ENCODE peak calls at places on chromosomes 4 and X, in ten cellular contexts. A is posterior cingulate gyrus; N is posterior vena cava; H is lower lobe of right lung; C is NCI-H2081; R is astrocyte of the hippocampus; Q is GOT3; I is coronary artery; Y is Caki2; P is activated CD4-positive, alpha-beta T cell treated with anti-CD3 and anti-CD28 coated beads, Interleukin-2, amount 50 U/mL, for 24 hours. J is an unnamed sample.

GRCh38 chr4:89277412-89277811 is 30.2 kb downstream of the GPRIN3 start:
- DNase-seq in A (no peak), C (no peak), N (no peak), R (no peak), I (no peak), H (no peak), Q (no peak), P (no peak), Y (no peak), J (no peak)

GRCh38 chr4:65918217-65918616 is 247.9 kb upstream of the EPHA5 start:
- DNase-seq in Y (no peak), H (no peak), N (no peak), P (no peak), A (no peak), C (peak), R (peak), I (no peak), Q (no peak), J (no peak)

GRCh38 chrX:20461576-20461975 is 194.9 kb upstream of the RPS6KA3 start:
- DNase-seq in R (peak), N (no peak), H (no peak), C (no peak), Y (peak), I (no peak), P (no peak), A (no peak), Q (no peak), J (no peak)

GRCh38 chrX:110395877-110396276 is 37.2 kb downstream of the RTL9 start:
- DNase-seq in R (no peak), Q (no peak), P (no peak), N (no peak), I (no peak), C (no peak), Y (no peak), H (no peak), A (no peak), J (no peak)

GRCh38 chr4:14844059-14844458 is 158.2 kb upstream of the CPEB2 start:
- DNase-seq in Y (no peak), P (no peak), I (no peak), Q (no peak), A (no peak), H (no peak), N (no peak), R (no peak), C (no peak), J (no peak)

GRCh38 chr4:38128478-38129451 is 168.6 kb downstream of the PTTG2 start:
- DNase-seq in P (peak), Y (no peak), R (no peak), A (no peak), I (no peak), Q (no peak), N (peak), H (no peak), C (no peak), J (peak)

GRCh38 chrX:9171841-9172240 is 137.9 kb upstream of the FAM9B start:
- DNase-seq in P (no peak), H (no peak), R (peak), A (no peak), Y (peak), I (no peak), N (no peak), C (no peak), Q (no peak), J (no peak)

GRCh38 chr4:151133311-151133710 is 33.9 kb downstream of the RPS3A start:
- DNase-seq in C (no peak), H (no peak), Q (no peak), R (no peak), N (no peak), Y (no peak), P (no peak), A (no peak), I (no peak), J (no peak)

GRCh38 chr4:53113433-53114215 is 251.5 kb downstream of the RASL11B start:
- DNase-seq in N (no peak), C (no peak), A (no peak), Q (no peak), H (no peak), R (no peak), Y (no peak), P (no peak), I (no peak), J (no peak)

GRCh38 chr4:95095352-95095974 is 337.7 kb downstream of the BMPR1B start:
- DNase-seq in I (no peak), A (no peak), N (no peak), Y (peak), Q (no peak), H (no peak), C (peak), R (peak), P (no peak), J (no peak)

GRCh38 chr4:169275180-169275579 is 4.4 kb upstream of the SH3RF1 start:
- DNase-seq in Q (no peak), A (no peak), I (no peak), C (no peak), H (no peak), P (no peak), R (no peak), Y (no peak), N (no peak), J (no peak)

GRCh38 chrX:23380581-23380980 is 45.9 kb downstream of the PTCHD1 start:
- DNase-seq in A (no peak), H (no peak), Q (no peak), R (no peak), N (no peak), Y (no peak), C (no peak), P (no peak), I (no peak), J (no peak)

GRCh38 chrX:68997911-68998310 is 167.3 kb downstream of the PJA1 start:
- DNase-seq in Q (no peak), A (no peak), R (peak), Y (no peak), I (no peak), H (no peak), P (no peak), N (no peak), C (no peak), J (peak)

GRCh38 chr4:81335221-81335912 is 120.3 kb upstream of the PRKG2 start:
- DNase-seq in Q (no peak), C (no peak), H (no peak), Y (no peak), N (no peak), P (no peak), I (no peak), A (no peak), R (no peak), J (no peak)

GRCh38 chrX:48648299-48648698 is 35.3 kb upstream of the WAS start:
- DNase-seq in H (no peak), P (peak), Q (no peak), R (peak), N (no peak), Y (peak), C (peak), A (peak), I (peak), J (no peak)

GRCh38 chrX:56793112-56793430 is 64.0 kb downstream of the NBDY start:
- DNase-seq in P (no peak), I (no peak), H (no peak), N (no peak), R (no peak), A (no peak), Y (no peak), Q (no peak), C (no peak), J (no peak)

GRCh38 chr4:126267689-126268088 is 952.9 kb downstream of the FAT4 start:
- DNase-seq in A (no peak), N (no peak), C (no peak), R (peak), Q (no peak), P (no peak), I (no peak), H (no peak), Y (no peak), J (no peak)

GRCh38 chrX:119919835-119920585 is 23.5 kb downstream of the NKAP start:
- DNase-seq in C (no peak), N (no peak), R (no peak), A (no peak), H (no peak), P (no peak), I (no peak), Q (no peak), Y (no peak), J (no peak)

GRCh38 chrX:131985526-131986049 is 37.5 kb upstream of the STK26 start:
- DNase-seq in Q (no peak), I (no peak), Y (no peak), H (no peak), C (no peak), R (no peak), P (no peak), A (no peak), N (no peak), J (no peak)

GRCh38 chr4:83793481-83793880 is 257.6 kb downstream of the GPAT3 start:
- DNase-seq in C (no peak), I (no peak), N (no peak), Y (no peak), Q (no peak), A (no peak), P (no peak), H (no peak), R (no peak), J (no peak)

GRCh38 chrX:133045986-133046385 is 50.9 kb downstream of the USP26 start:
- DNase-seq in C (no peak), Q (no peak), A (no peak), I (no peak), P (no peak), R (peak), H (no peak), N (no peak), Y (no peak), J (no peak)

GRCh38 chrX:18899796-18900380 is 84.0 kb downstream of the PHKA2 start:
- DNase-seq in R (peak), H (no peak), P (no peak), Y (no peak), N (no peak), C (no peak), A (peak), I (no peak), Q (no peak), J (no peak)

GRCh38 chr4:145098675-145099037 is 545 bp downstream of the ABCE1 start:
- DNase-seq in P (no peak), N (no peak), A (no peak), H (no peak), I (peak), Y (no peak), R (peak), Q (no peak), C (no peak), J (peak)

GRCh38 chr4:87420431-87420830 is 1.9 kb upstream of the NUDT9 start:
- DNase-seq in R (no peak), A (no peak), N (no peak), H (no peak), P (no peak), I (no peak), C (no peak), Y (no peak), Q (no peak), J (no peak)

GRCh38 chr4:3414421-3415279 is 27.1 kb upstream of the HGFAC start:
- DNase-seq in H (peak), A (peak), Q (no peak), Y (no peak), N (peak), P (no peak), I (no peak), R (no peak), C (no peak), J (peak)

GRCh38 chr4:55512922-55513571 is 33.7 kb downstream of the CLOCK start:
- DNase-seq in P (no peak), Q (no peak), N (no peak), R (no peak), H (no peak), I (no peak), A (no peak), C (no peak), Y (no peak), J (no peak)

GRCh38 chr4:163201358-163201757 is 34.7 kb upstream of the NAF1 start:
- DNase-seq in I (no peak), H (no peak), Y (no peak), C (no peak), N (no peak), A (no peak), R (no peak), P (no peak), Q (no peak), J (no peak)

GRCh38 chrX:19725545-19726102 is 161.8 kb downstream of the SH3KBP1 start:
- DNase-seq in H (peak), P (no peak), I (no peak), C (no peak), Y (no peak), A (no peak), N (no peak), R (no peak), Q (no peak), J (no peak)

GRCh38 chr4:180091710-180092109 is 2151.5 kb upstream of the TENM3 start:
- DNase-seq in H (no peak), A (no peak), Q (no peak), C (no peak), Y (no peak), N (no peak), R (no peak), I (no peak), P (no peak), J (no peak)

GRCh38 chr4:67052981-67053380 is 492.3 kb downstream of the CENPC start:
- DNase-seq in N (no peak), A (no peak), P (no peak), Q (no peak), H (no peak), C (no peak), I (no peak), R (no peak), Y (no peak), J (no peak)

J was measured in left cardiac atrium.